ENCODE peak calls at places on chromosomes 2 and 18, in five cellular contexts. One of them, this sample, is unnamed.

GRCh38 chr2:237371856-237372255 is 42.1 kb downstream of the COL6A3 start:
- DNase-seq in GM03348: no peak
- DNase-seq in SHP77: no peak
- DNase-seq in GM20000: no peak
- DNase-seq in NCI-H187: no peak
- DNase-seq in this sample: no peak

GRCh38 chr2:72057308-72057707 is 90.4 kb downstream of the CYP26B1 start:
- DNase-seq in GM03348: no peak
- DNase-seq in SHP77: no peak
- DNase-seq in GM20000: no peak
- DNase-seq in NCI-H187: no peak
- DNase-seq in this sample: no peak

GRCh38 chr18:79483971-79484491 is 88.3 kb downstream of the NFATC1 start:
- DNase-seq in GM03348: no peak
- DNase-seq in SHP77: no peak
- DNase-seq in GM20000: no peak
- DNase-seq in NCI-H187: no peak
- DNase-seq in this sample: no peak

GRCh38 chr2:120104002-120104467 is 91.2 kb downstream of the EPB41L5 start:
- DNase-seq in GM03348: peak
- DNase-seq in SHP77: no peak
- DNase-seq in GM20000: no peak
- DNase-seq in NCI-H187: no peak
- DNase-seq in this sample: no peak

GRCh38 chr2:38178142-38178541 is 102.2 kb upstream of the CYP1B1 start:
- DNase-seq in GM03348: peak
- DNase-seq in SHP77: no peak
- DNase-seq in GM20000: no peak
- DNase-seq in NCI-H187: no peak
- DNase-seq in this sample: no peak

GRCh38 chr2:206942799-206943478 is 3.6 kb downstream of the CPO start:
- DNase-seq in GM03348: no peak
- DNase-seq in SHP77: no peak
- DNase-seq in GM20000: no peak
- DNase-seq in NCI-H187: no peak
- DNase-seq in this sample: no peak

GRCh38 chr2:94993176-94994062 is 32.1 kb upstream of the MAL start:
- DNase-seq in GM03348: no peak
- DNase-seq in SHP77: no peak
- DNase-seq in GM20000: no peak
- DNase-seq in NCI-H187: no peak
- DNase-seq in this sample: no peak

GRCh38 chr2:178796079-178796677 is 11.0 kb downstream of the TTN start:
- DNase-seq in GM03348: peak
- DNase-seq in SHP77: no peak
- DNase-seq in GM20000: peak
- DNase-seq in NCI-H187: no peak
- DNase-seq in this sample: peak

GRCh38 chr2:127086800-127087737 is 19.9 kb downstream of the BIN1 start:
- DNase-seq in GM03348: peak
- DNase-seq in SHP77: no peak
- DNase-seq in GM20000: peak
- DNase-seq in NCI-H187: no peak
- DNase-seq in this sample: no peak

GRCh38 chr2:26786207-26787023 is 559 bp downstream of the CENPA start:
- DNase-seq in GM03348: peak
- DNase-seq in SHP77: no peak
- DNase-seq in GM20000: peak
- DNase-seq in NCI-H187: no peak
- DNase-seq in this sample: no peak

GRCh38 chr18:36153203-36153602 is 23.5 kb downstream of the ELP2 start:
- DNase-seq in GM03348: peak
- DNase-seq in SHP77: no peak
- DNase-seq in GM20000: no peak
- DNase-seq in NCI-H187: no peak
- DNase-seq in this sample: no peak

GRCh38 chr2:239136762-239137161 is 264.1 kb downstream of the HDAC4 start:
- DNase-seq in GM03348: no peak
- DNase-seq in SHP77: no peak
- DNase-seq in GM20000: no peak
- DNase-seq in NCI-H187: no peak
- DNase-seq in this sample: no peak

GRCh38 chr2:109395487-109396337 is 218.1 kb downstream of the SEPTIN10 start:
- DNase-seq in GM03348: no peak
- DNase-seq in SHP77: no peak
- DNase-seq in GM20000: no peak
- DNase-seq in NCI-H187: no peak
- DNase-seq in this sample: no peak

GRCh38 chr2:190804182-190804795 is 76.3 kb upstream of the GLS start:
- DNase-seq in GM03348: peak
- DNase-seq in SHP77: no peak
- DNase-seq in GM20000: no peak
- DNase-seq in NCI-H187: no peak
- DNase-seq in this sample: no peak

GRCh38 chr2:112627060-112628040 is 18.4 kb upstream of the SLC20A1 start:
- DNase-seq in GM03348: peak
- DNase-seq in SHP77: no peak
- DNase-seq in GM20000: no peak
- DNase-seq in NCI-H187: no peak
- DNase-seq in this sample: no peak

GRCh38 chr2:66821168-66821567 is 386.2 kb downstream of the MEIS1 start:
- DNase-seq in GM03348: no peak
- DNase-seq in SHP77: no peak
- DNase-seq in GM20000: no peak
- DNase-seq in NCI-H187: no peak
- DNase-seq in this sample: no peak

GRCh38 chr18:24995056-24995455 is 356.9 kb downstream of the ZNF521 start:
- DNase-seq in GM03348: no peak
- DNase-seq in SHP77: no peak
- DNase-seq in GM20000: no peak
- DNase-seq in NCI-H187: no peak
- DNase-seq in this sample: no peak

GRCh38 chr2:182763311-182763912 is 47.4 kb downstream of the DNAJC10 start:
- DNase-seq in GM03348: peak
- DNase-seq in SHP77: peak
- DNase-seq in GM20000: peak
- DNase-seq in NCI-H187: no peak
- DNase-seq in this sample: peak

This sample was measured in NCI-H2107.